ENCODE peak calls at places on chromosomes 4 and X, in six cellular contexts. P, U, V, Y, W and L are unnamed samples.

GRCh38 chr4:140135529-140136021 is 18.4 kb downstream of the MAML3 start:
- DNase-seq in P (peak; percentile 39), U (peak; percentile 87), V (no peak), Y (peak; percentile 82), W (no peak), L (no peak)

GRCh38 chr4:112102875-112103370 is 42.3 kb upstream of the FAM241A start:
- DNase-seq in P (no peak), U (no peak), V (no peak), Y (peak; percentile 28), W (no peak), L (no peak)

GRCh38 chr4:113404167-113404571 is 354.7 kb downstream of the ANK2 start:
- DNase-seq in P (no peak), U (no peak), V (no peak), Y (no peak), W (no peak), L (no peak)

GRCh38 chr4:115274545-115274944 is 161.1 kb upstream of the NDST4 start:
- DNase-seq in P (no peak), U (no peak), V (no peak), Y (no peak), W (no peak), L (no peak)

GRCh38 chr4:89307185-89307445 is 485 bp downstream of the GPRIN3 start:
- DNase-seq in P (no peak), U (no peak), V (no peak), Y (no peak), W (no peak), L (no peak)

GRCh38 chr4:8260656-8261111 is 8.9 kb upstream of the HTRA3 start:
- DNase-seq in P (peak; percentile 71), U (no peak), V (no peak), Y (no peak), W (no peak), L (no peak)

GRCh38 chr4:99811850-99812249 is 4.8 kb upstream of the DAPP1 start:
- DNase-seq in P (peak; percentile 23), U (no peak), V (peak; percentile 2), Y (peak; percentile 62), W (peak; percentile 68), L (no peak)

GRCh38 chr4:148964456-148964855 is 522.2 kb upstream of the NR3C2 start:
- DNase-seq in P (no peak), U (no peak), V (no peak), Y (peak; percentile 96), W (no peak), L (no peak)

GRCh38 chr4:31613946-31614623 is 893.9 kb downstream of the PCDH7 start:
- DNase-seq in P (no peak), U (no peak), V (no peak), Y (no peak), W (no peak), L (no peak)

GRCh38 chr4:123811763-123812390 is 415.3 kb downstream of the SPRY1 start:
- DNase-seq in P (peak; percentile 49), U (no peak), V (no peak), Y (no peak), W (no peak), L (no peak)

GRCh38 chrX:46840946-46841740 is 4.3 kb downstream of the RP2 start:
- DNase-seq in P (peak; percentile 26), U (no peak), V (no peak), Y (peak; percentile 7), W (no peak), L (no peak)

GRCh38 chrX:123167621-123168020 is 16.5 kb upstream of the GRIA3 start:
- DNase-seq in P (no peak), U (no peak), V (no peak), Y (no peak), W (no peak), L (no peak)

GRCh38 chrX:72038868-72039267 is 92.8 kb downstream of the RTL5 start:
- DNase-seq in P (no peak), U (no peak), V (no peak), Y (no peak), W (no peak), L (no peak)

GRCh38 chrX:6989858-6990257 is 157.7 kb upstream of the STS start:
- DNase-seq in P (no peak), U (no peak), V (no peak), Y (no peak), W (no peak), L (no peak)

GRCh38 chrX:9767375-9767774 is 1.7 kb upstream of the GPR143 start:
- DNase-seq in P (no peak), U (no peak), V (no peak), Y (no peak), W (no peak), L (no peak)

GRCh38 chrX:7170903-7171302 is 22.9 kb upstream of the PUDP start:
- DNase-seq in P (no peak), U (no peak), V (no peak), Y (peak; percentile 17), W (peak; percentile 13), L (no peak)

GRCh38 chr4:89298160-89298559 is 9.4 kb downstream of the GPRIN3 start:
- DNase-seq in P (no peak), U (no peak), V (no peak), Y (no peak), W (no peak), L (no peak)

GRCh38 chr4:83961575-83961974 is 425.7 kb downstream of the GPAT3 start:
- DNase-seq in P (peak; percentile 34), U (no peak), V (peak; percentile 4), Y (no peak), W (peak; percentile 60), L (no peak)

GRCh38 chr4:142236268-142236667 is 599.9 kb downstream of the IL15 start:
- DNase-seq in P (no peak), U (no peak), V (no peak), Y (no peak), W (no peak), L (no peak)

GRCh38 chr4:24121395-24122175 is 231.7 kb upstream of the PPARGC1A start:
- DNase-seq in P (peak; percentile 8), U (no peak), V (no peak), Y (no peak), W (no peak), L (no peak)

GRCh38 chr4:54495091-54495490 is 162.7 kb upstream of the KIT start:
- DNase-seq in P (no peak), U (no peak), V (no peak), Y (peak; percentile 18), W (no peak), L (no peak)

GRCh38 chr4:122090989-122091388 is 61.1 kb upstream of the BLTP1 start:
- DNase-seq in P (no peak), U (no peak), V (no peak), Y (no peak), W (no peak), L (no peak)

GRCh38 chr4:185914583-185915199 is 102.7 kb upstream of the SORBS2 start:
- DNase-seq in P (no peak), U (no peak), V (no peak), Y (no peak), W (no peak), L (no peak)

GRCh38 chrX:131441033-131441432 is 102.8 kb upstream of the OR13H1 start:
- DNase-seq in P (no peak), U (no peak), V (no peak), Y (no peak), W (peak; percentile 81), L (no peak)

GRCh38 chr4:122151982-122152698 is at the start of gene BLTP1:
- DNase-seq in P (peak; percentile 78), U (peak; percentile 78), V (peak; percentile 66), Y (peak; percentile 88), W (peak; percentile 89), L (peak; percentile 78)

GRCh38 chr4:177480796-177481195 is 38.6 kb upstream of the AGA start:
- DNase-seq in P (no peak), U (no peak), V (no peak), Y (no peak), W (no peak), L (no peak)

GRCh38 chr4:8043596-8043995 is 103.9 kb upstream of the AFAP1 start:
- DNase-seq in P (no peak), U (peak; percentile 34), V (no peak), Y (no peak), W (no peak), L (no peak)

GRCh38 chr4:6107886-6108285 is 89.7 kb upstream of the C4orf50 start:
- DNase-seq in P (no peak), U (no peak), V (no peak), Y (no peak), W (no peak), L (no peak)

GRCh38 chr4:1898007-1898406 is 26.8 kb downstream of the NSD2 start:
- DNase-seq in P (no peak), U (no peak), V (no peak), Y (no peak), W (no peak), L (no peak)

GRCh38 chr4:29717658-29718057 is 1002.5 kb upstream of the PCDH7 start:
- DNase-seq in P (peak; percentile 83), U (no peak), V (no peak), Y (no peak), W (no peak), L (no peak)

GRCh38 chrX:20432048-20432447 is 165.3 kb upstream of the RPS6KA3 start:
- DNase-seq in P (peak; percentile 47), U (no peak), V (no peak), Y (no peak), W (no peak), L (no peak)

GRCh38 chr4:103400405-103400804 is 202.3 kb upstream of the CENPE start:
- DNase-seq in P (peak; percentile 32), U (no peak), V (no peak), Y (peak; percentile 6), W (peak; percentile 39), L (no peak)

GRCh38 chr4:8913121-8913857 is 41.6 kb upstream of the HMX1 start:
- DNase-seq in P (no peak), U (no peak), V (no peak), Y (no peak), W (no peak), L (no peak)